ENCODE peak calls at places on chromosome 16, in five cellular contexts. One of them, this sample, is unnamed.

GRCh38 chr16:50666658-50667496 is 14.2 kb downstream of the SNX20 start:
- DNase-seq in pancreas: no peak
- DNase-seq in lower lobe of right lung: no peak
- DNase-seq in Panc1: no peak
- DNase-seq in K562: no peak
- DNase-seq in this sample: no peak

GRCh38 chr16:12132290-12132689 is 155.8 kb downstream of the SNX29 start:
- DNase-seq in pancreas: no peak
- DNase-seq in lower lobe of right lung: no peak
- DNase-seq in Panc1: no peak
- DNase-seq in K562: no peak
- DNase-seq in this sample: peak

GRCh38 chr16:576823-577201 is 7.0 kb downstream of the PIGQ start:
- DNase-seq in pancreas: no peak
- DNase-seq in lower lobe of right lung: no peak
- DNase-seq in Panc1: no peak
- DNase-seq in K562: no peak
- DNase-seq in this sample: no peak

GRCh38 chr16:85628651-85629050 is 15.5 kb downstream of the GSE1 start:
- DNase-seq in pancreas: no peak
- DNase-seq in lower lobe of right lung: no peak
- DNase-seq in Panc1: no peak
- DNase-seq in K562: peak
- DNase-seq in this sample: no peak

GRCh38 chr16:50596762-50597450 is 48.7 kb downstream of the NKD1 start:
- DNase-seq in pancreas: peak
- DNase-seq in lower lobe of right lung: peak
- DNase-seq in Panc1: no peak
- DNase-seq in K562: no peak
- DNase-seq in this sample: no peak

GRCh38 chr16:51938861-51939260 is 608.1 kb downstream of the TOX3 start:
- DNase-seq in pancreas: no peak
- DNase-seq in lower lobe of right lung: no peak
- DNase-seq in Panc1: no peak
- DNase-seq in K562: no peak
- DNase-seq in this sample: no peak

GRCh38 chr16:27476240-27476639 is 73.5 kb downstream of the GTF3C1 start:
- DNase-seq in pancreas: no peak
- DNase-seq in lower lobe of right lung: no peak
- DNase-seq in Panc1: no peak
- DNase-seq in K562: no peak
- DNase-seq in this sample: no peak

GRCh38 chr16:85477801-85478363 is 135.2 kb upstream of the GSE1 start:
- DNase-seq in pancreas: no peak
- DNase-seq in lower lobe of right lung: no peak
- DNase-seq in Panc1: no peak
- DNase-seq in K562: no peak
- DNase-seq in this sample: no peak

GRCh38 chr16:51629602-51630001 is 478.5 kb upstream of the SALL1 start:
- DNase-seq in pancreas: no peak
- DNase-seq in lower lobe of right lung: no peak
- DNase-seq in Panc1: no peak
- DNase-seq in K562: no peak
- DNase-seq in this sample: no peak

GRCh38 chr16:10852948-10853347 is 24.1 kb upstream of the CIITA start:
- DNase-seq in pancreas: no peak
- DNase-seq in lower lobe of right lung: no peak
- DNase-seq in Panc1: no peak
- DNase-seq in K562: no peak
- DNase-seq in this sample: no peak
- H3K27ac ChIP-seq in pancreas: no peak
- H3K27ac ChIP-seq in lower lobe of right lung: no peak
- H3K27ac ChIP-seq in Panc1: no peak
- H3K27ac ChIP-seq in K562: no peak
- H3K27ac ChIP-seq in this sample: no peak

DNA sequence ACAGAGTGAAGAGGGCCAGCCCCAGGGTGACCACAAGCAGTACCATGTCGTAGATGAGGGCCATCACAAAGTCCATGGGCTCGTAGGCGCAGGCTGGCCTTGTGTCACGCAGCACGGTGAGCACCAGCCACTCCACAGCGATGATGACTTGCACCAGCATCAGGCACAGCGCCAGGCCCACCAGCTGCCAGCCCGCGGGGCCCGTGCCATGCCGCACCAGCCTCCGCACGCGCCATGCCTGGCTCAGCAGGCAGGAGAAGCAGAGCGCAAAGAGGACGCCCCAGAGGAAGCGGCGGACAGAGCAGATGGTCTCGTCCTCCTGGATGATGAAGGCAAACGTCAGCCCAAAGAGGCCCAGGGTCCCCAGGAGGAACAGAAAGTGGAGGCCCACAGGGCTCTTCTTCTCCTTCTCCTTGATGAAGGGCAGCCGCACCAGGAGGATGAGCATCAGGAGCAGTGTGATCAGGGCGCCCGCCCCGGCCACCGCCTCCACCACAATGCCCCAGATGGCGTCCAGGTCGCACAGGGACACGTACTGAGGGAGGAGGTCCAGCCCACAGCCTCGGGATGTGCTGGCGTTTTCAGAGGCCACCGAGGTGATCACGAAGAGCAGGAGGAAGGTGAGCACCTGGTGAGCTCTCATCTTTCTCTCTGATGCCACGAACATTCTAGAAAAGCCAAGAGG is 12.3 kb downstream of the GPRC5B start:
- DNase-seq in pancreas: no peak
- DNase-seq in lower lobe of right lung: no peak
- DNase-seq in Panc1: no peak
- DNase-seq in K562: no peak
- DNase-seq in this sample: no peak
- H3K27ac ChIP-seq in pancreas: no peak
- H3K27ac ChIP-seq in lower lobe of right lung: no peak
- H3K27ac ChIP-seq in Panc1: no peak
- H3K27ac ChIP-seq in K562: no peak
- H3K27ac ChIP-seq in this sample: no peak

GRCh38 chr16:66369055-66369592 is 2.6 kb downstream of the CDH5 start:
- DNase-seq in pancreas: no peak
- DNase-seq in lower lobe of right lung: peak
- DNase-seq in Panc1: no peak
- DNase-seq in K562: no peak
- DNase-seq in this sample: peak

GRCh38 chr16:66372898-66373155 is 6.3 kb downstream of the CDH5 start:
- DNase-seq in pancreas: no peak
- DNase-seq in lower lobe of right lung: no peak
- DNase-seq in Panc1: no peak
- DNase-seq in K562: no peak
- DNase-seq in this sample: no peak

GRCh38 chr16:66373667-66374066 is 7.2 kb downstream of the CDH5 start:
- DNase-seq in pancreas: no peak
- DNase-seq in lower lobe of right lung: no peak
- DNase-seq in Panc1: no peak
- DNase-seq in K562: no peak
- DNase-seq in this sample: no peak

GRCh38 chr16:66372078-66372897 is 5.8 kb downstream of the CDH5 start:
- DNase-seq in pancreas: no peak
- DNase-seq in lower lobe of right lung: no peak
- DNase-seq in Panc1: no peak
- DNase-seq in K562: no peak
- DNase-seq in this sample: no peak

GRCh38 chr16:66370786-66371684 is 4.5 kb downstream of the CDH5 start:
- DNase-seq in pancreas: no peak
- DNase-seq in lower lobe of right lung: no peak
- DNase-seq in Panc1: no peak
- DNase-seq in K562: no peak
- DNase-seq in this sample: no peak
- H3K27ac ChIP-seq in pancreas: no peak
- H3K27ac ChIP-seq in lower lobe of right lung: no peak
- H3K27ac ChIP-seq in Panc1: no peak
- H3K27ac ChIP-seq in K562: no peak
- H3K27ac ChIP-seq in this sample: no peak

GRCh38 chr16:23303685-23304084 is 1.6 kb downstream of the SCNN1B start:
- DNase-seq in pancreas: no peak
- DNase-seq in lower lobe of right lung: no peak
- DNase-seq in Panc1: no peak
- DNase-seq in K562: no peak
- DNase-seq in this sample: no peak
- H3K27ac ChIP-seq in pancreas: no peak
- H3K27ac ChIP-seq in lower lobe of right lung: no peak
- H3K27ac ChIP-seq in Panc1: no peak
- H3K27ac ChIP-seq in K562: no peak
- H3K27ac ChIP-seq in this sample: no peak

GRCh38 chr16:30119428-30119827 is 3.6 kb downstream of the MAPK3 start:
- DNase-seq in pancreas: no peak
- DNase-seq in lower lobe of right lung: no peak
- DNase-seq in Panc1: no peak
- DNase-seq in K562: no peak
- DNase-seq in this sample: peak
- H3K27ac ChIP-seq in pancreas: no peak
- H3K27ac ChIP-seq in lower lobe of right lung: no peak
- H3K27ac ChIP-seq in Panc1: no peak
- H3K27ac ChIP-seq in K562: no peak
- H3K27ac ChIP-seq in this sample: no peak

GRCh38 chr16:2967211-2967631 is 1.9 kb upstream of the PAQR4 start:
- DNase-seq in pancreas: peak
- DNase-seq in lower lobe of right lung: no peak
- DNase-seq in Panc1: no peak
- DNase-seq in K562: no peak
- DNase-seq in this sample: no peak
- H3K27ac ChIP-seq in pancreas: no peak
- H3K27ac ChIP-seq in lower lobe of right lung: no peak
- H3K27ac ChIP-seq in Panc1: no peak
- H3K27ac ChIP-seq in K562: no peak
- H3K27ac ChIP-seq in this sample: no peak

GRCh38 chr16:2768403-2769089 is 8.5 kb downstream of the ELOB start:
- DNase-seq in pancreas: peak
- DNase-seq in lower lobe of right lung: peak
- DNase-seq in Panc1: no peak
- DNase-seq in K562: peak
- DNase-seq in this sample: peak
- H3K27ac ChIP-seq in pancreas: no peak
- H3K27ac ChIP-seq in lower lobe of right lung: no peak
- H3K27ac ChIP-seq in Panc1: peak
- H3K27ac ChIP-seq in K562: peak
- H3K27ac ChIP-seq in this sample: peak

GRCh38 chr16:81181013-81181720 is 57.3 kb upstream of the BCO1 start:
- DNase-seq in pancreas: no peak
- DNase-seq in lower lobe of right lung: peak
- DNase-seq in Panc1: peak
- DNase-seq in K562: peak
- DNase-seq in this sample: peak
- H3K27ac ChIP-seq in pancreas: peak
- H3K27ac ChIP-seq in lower lobe of right lung: peak
- H3K27ac ChIP-seq in Panc1: peak
- H3K27ac ChIP-seq in K562: no peak
- H3K27ac ChIP-seq in this sample: peak

DNA sequence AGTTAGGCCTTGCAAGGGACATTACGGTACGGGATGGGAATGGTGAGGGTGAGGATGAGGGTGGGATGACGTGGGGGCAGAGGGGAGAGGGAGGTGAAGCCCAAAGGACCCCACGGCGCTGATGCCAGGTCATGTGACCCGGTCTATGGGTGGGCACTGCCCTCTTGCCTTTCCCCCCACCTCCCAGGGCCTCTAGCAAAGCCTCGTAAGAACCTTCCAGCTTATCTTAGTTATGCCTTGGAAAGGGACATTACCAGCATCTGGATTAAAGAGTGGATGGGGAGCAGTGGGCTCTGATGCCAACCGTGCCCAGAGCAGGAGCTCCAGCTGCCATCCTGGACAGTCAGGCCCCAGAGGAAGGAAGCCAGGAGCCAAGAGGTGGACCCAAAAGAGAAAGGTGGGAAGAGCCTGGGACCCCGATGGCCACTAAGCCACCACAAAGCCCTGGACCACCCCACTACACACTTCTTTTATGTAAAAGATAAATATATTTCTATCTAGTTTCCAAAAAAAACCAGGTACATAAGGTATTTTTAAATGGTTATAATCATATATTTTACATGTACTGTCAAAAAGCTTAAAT is 40.9 kb downstream of the TK2 start:
- DNase-seq in pancreas: no peak
- DNase-seq in lower lobe of right lung: no peak
- DNase-seq in Panc1: no peak
- DNase-seq in K562: no peak
- DNase-seq in this sample: no peak
- H3K27ac ChIP-seq in pancreas: peak
- H3K27ac ChIP-seq in lower lobe of right lung: peak
- H3K27ac ChIP-seq in Panc1: no peak
- H3K27ac ChIP-seq in K562: no peak
- H3K27ac ChIP-seq in this sample: no peak

This sample was measured in cardiac muscle cell.